ENCODE peak calls at places on chromosome 5, in four cellular contexts. V is activated gamma-delta T cell; D is left lung; G is activated naive CD8-positive, alpha-beta T cell treated with anti-CD3 and anti-CD28 coated beads, Interleukin-2, amount 50 U/mL, for 16 hours. J is an unnamed sample.

GRCh38 chr5:3058930-3059329 is 307.5 kb upstream of the IRX2 start:
- DNase-seq in V (no peak), D (no peak), G (no peak), J (no peak)

GRCh38 chr5:172559004-172559932 is 81.8 kb upstream of the NEURL1B start:
- DNase-seq in V (no peak), D (no peak), G (no peak), J (no peak)

GRCh38 chr5:137091473-137091872 is 407.7 kb downstream of the SPOCK1 start:
- DNase-seq in V (no peak), D (no peak), G (no peak), J (no peak)

GRCh38 chr5:109779036-109779735 is 89.5 kb downstream of the MAN2A1 start:
- DNase-seq in V (no peak), D (no peak), G (no peak), J (no peak)

GRCh38 chr5:155735388-155735787 is 591.6 kb upstream of the SGCD start:
- DNase-seq in V (no peak), D (no peak), G (no peak), J (no peak)

GRCh38 chr5:146390469-146390868 is 51.8 kb downstream of the POU4F3 start:
- DNase-seq in V (no peak), D (no peak), G (no peak), J (no peak)

GRCh38 chr5:122258241-122258640 is 53.8 kb upstream of the SNCAIP start:
- DNase-seq in V (no peak), D (no peak), G (no peak), J (no peak)

GRCh38 chr5:124544366-124545055 is 201.9 kb downstream of the ZNF608 start:
- DNase-seq in V (no peak), D (no peak), G (no peak), J (no peak)

GRCh38 chr5:669111-669841 is 23.9 kb downstream of the TPPP start:
- DNase-seq in V (no peak), D (peak), G (no peak), J (peak)

GRCh38 chr5:132268698-132269551 is 11.4 kb downstream of the PDLIM4 start:
- DNase-seq in V (no peak), D (no peak), G (no peak), J (no peak)

GRCh38 chr5:150137168-150137957 is 18.3 kb downstream of the PDGFRB start:
- DNase-seq in V (no peak), D (no peak), G (no peak), J (no peak)

GRCh38 chr5:137580030-137580429 is 80.9 kb upstream of the SPOCK1 start:
- DNase-seq in V (no peak), D (no peak), G (no peak), J (no peak)

GRCh38 chr5:163943546-163943945 is 438.1 kb downstream of the MAT2B start:
- DNase-seq in V (no peak), D (no peak), G (no peak), J (no peak)

GRCh38 chr5:60402161-60402785 is 297.7 kb downstream of the DEPDC1B start:
- DNase-seq in V (no peak), D (no peak), G (no peak), J (no peak)

GRCh38 chr5:17620627-17621026 is 10.4 kb downstream of the TAF11L12 start:
- DNase-seq in V (no peak), D (peak), G (no peak), J (no peak)

GRCh38 chr5:154866841-154867240 is 8.4 kb downstream of the CNOT8 start:
- DNase-seq in V (no peak), D (no peak), G (no peak), J (no peak)

GRCh38 chr5:170520319-170520718 is 16.5 kb downstream of the KCNIP1 start:
- DNase-seq in V (no peak), D (no peak), G (no peak), J (no peak)

GRCh38 chr5:160305319-160305718 is 7.0 kb downstream of the CCNJL start:
- DNase-seq in V (no peak), D (no peak), G (no peak), J (no peak)